ENCODE peak calls at places on chromosomes 12 and 14, in nine cellular contexts. One of them, this sample, is unnamed.

GRCh38 chr12:57435288-57435687 is 704 bp downstream of the INHBC start:
- DNase-seq in CD8-positive, alpha-beta T cell: no peak
- DNase-seq in left lung: no peak
- DNase-seq in astrocyte: no peak
- DNase-seq in A549: no peak
- DNase-seq in mammary epithelial cell: no peak
- DNase-seq in dorsolateral prefrontal cortex: no peak
- DNase-seq in right atrium auricular region: no peak
- DNase-seq in fibroblast of lung: no peak
- DNase-seq in this sample: no peak

GRCh38 chr14:61368061-61368710 is 46.8 kb downstream of the PRKCH start:
- DNase-seq in A549: no peak
- DNase-seq in mammary epithelial cell: no peak
- DNase-seq in left lung: no peak
- DNase-seq in CD8-positive, alpha-beta T cell: no peak
- DNase-seq in fibroblast of lung: no peak
- DNase-seq in right atrium auricular region: no peak
- DNase-seq in astrocyte: no peak
- DNase-seq in dorsolateral prefrontal cortex: no peak
- DNase-seq in this sample: no peak

GRCh38 chr14:54881761-54882401 is 20.7 kb downstream of the GCH1 start:
- DNase-seq in right atrium auricular region: no peak
- DNase-seq in A549: no peak
- DNase-seq in fibroblast of lung: peak; percentile 54
- DNase-seq in astrocyte: no peak
- DNase-seq in mammary epithelial cell: peak; percentile 34
- DNase-seq in left lung: no peak
- DNase-seq in CD8-positive, alpha-beta T cell: no peak
- DNase-seq in dorsolateral prefrontal cortex: no peak
- DNase-seq in this sample: no peak

GRCh38 chr14:103273145-103273846 is 60.7 kb upstream of the EIF5 start:
- DNase-seq in CD8-positive, alpha-beta T cell: no peak
- DNase-seq in A549: no peak
- DNase-seq in right atrium auricular region: no peak
- DNase-seq in astrocyte: no peak
- DNase-seq in fibroblast of lung: no peak
- DNase-seq in dorsolateral prefrontal cortex: no peak
- DNase-seq in left lung: no peak
- DNase-seq in mammary epithelial cell: no peak
- DNase-seq in this sample: no peak

GRCh38 chr14:56056031-56056430 is 62.2 kb upstream of the PELI2 start:
- DNase-seq in mammary epithelial cell: no peak
- DNase-seq in CD8-positive, alpha-beta T cell: no peak
- DNase-seq in A549: no peak
- DNase-seq in left lung: no peak
- DNase-seq in dorsolateral prefrontal cortex: no peak
- DNase-seq in astrocyte: no peak
- DNase-seq in fibroblast of lung: no peak
- DNase-seq in right atrium auricular region: no peak
- DNase-seq in this sample: no peak

GRCh38 chr12:56236985-56237384 is 7.1 kb downstream of the SLC39A5 start:
- DNase-seq in fibroblast of lung: no peak
- DNase-seq in left lung: no peak
- DNase-seq in A549: no peak
- DNase-seq in mammary epithelial cell: no peak
- DNase-seq in dorsolateral prefrontal cortex: no peak
- DNase-seq in CD8-positive, alpha-beta T cell: no peak
- DNase-seq in astrocyte: no peak
- DNase-seq in right atrium auricular region: no peak
- DNase-seq in this sample: no peak

GRCh38 chr12:12877789-12878455 is 13.4 kb upstream of the GPRC5A start:
- DNase-seq in fibroblast of lung: no peak
- DNase-seq in left lung: no peak
- DNase-seq in CD8-positive, alpha-beta T cell: no peak
- DNase-seq in mammary epithelial cell: no peak
- DNase-seq in dorsolateral prefrontal cortex: no peak
- DNase-seq in right atrium auricular region: no peak
- DNase-seq in astrocyte: no peak
- DNase-seq in A549: no peak
- DNase-seq in this sample: no peak

GRCh38 chr14:26589998-26590397 is 7.8 kb downstream of the NOVA1 start:
- DNase-seq in dorsolateral prefrontal cortex: no peak
- DNase-seq in fibroblast of lung: no peak
- DNase-seq in left lung: no peak
- DNase-seq in A549: no peak
- DNase-seq in astrocyte: no peak
- DNase-seq in mammary epithelial cell: no peak
- DNase-seq in CD8-positive, alpha-beta T cell: no peak
- DNase-seq in right atrium auricular region: no peak
- DNase-seq in this sample: no peak

GRCh38 chr12:26372856-26373255 is 177.5 kb downstream of the SSPN start:
- DNase-seq in mammary epithelial cell: no peak
- DNase-seq in CD8-positive, alpha-beta T cell: no peak
- DNase-seq in right atrium auricular region: no peak
- DNase-seq in A549: no peak
- DNase-seq in left lung: no peak
- DNase-seq in fibroblast of lung: no peak
- DNase-seq in astrocyte: no peak
- DNase-seq in dorsolateral prefrontal cortex: no peak
- DNase-seq in this sample: no peak

GRCh38 chr14:38404616-38405015 is 148.7 kb upstream of the CLEC14A start:
- DNase-seq in dorsolateral prefrontal cortex: no peak
- DNase-seq in mammary epithelial cell: no peak
- DNase-seq in A549: no peak
- DNase-seq in fibroblast of lung: peak; percentile 60
- DNase-seq in CD8-positive, alpha-beta T cell: no peak
- DNase-seq in right atrium auricular region: no peak
- DNase-seq in astrocyte: peak; percentile 56
- DNase-seq in left lung: no peak
- DNase-seq in this sample: no peak

GRCh38 chr12:31732926-31733548 is 4.2 kb upstream of the AMN1 start:
- DNase-seq in dorsolateral prefrontal cortex: no peak
- DNase-seq in right atrium auricular region: no peak
- DNase-seq in CD8-positive, alpha-beta T cell: no peak
- DNase-seq in left lung: no peak
- DNase-seq in astrocyte: peak; percentile 85
- DNase-seq in mammary epithelial cell: peak; percentile 99
- DNase-seq in A549: peak; percentile 96
- DNase-seq in fibroblast of lung: peak; percentile 65
- DNase-seq in this sample: peak; percentile 55

GRCh38 chr12:3148366-3149000 is 71.3 kb downstream of the TSPAN9 start:
- DNase-seq in left lung: no peak
- DNase-seq in A549: no peak
- DNase-seq in mammary epithelial cell: no peak
- DNase-seq in astrocyte: no peak
- DNase-seq in dorsolateral prefrontal cortex: no peak
- DNase-seq in right atrium auricular region: no peak
- DNase-seq in CD8-positive, alpha-beta T cell: no peak
- DNase-seq in fibroblast of lung: peak; percentile 40
- DNase-seq in this sample: no peak

GRCh38 chr12:90959538-90960139 is 4.7 kb upstream of the CCER1 start:
- DNase-seq in left lung: no peak
- DNase-seq in dorsolateral prefrontal cortex: peak; percentile 32
- DNase-seq in fibroblast of lung: peak; percentile 72
- DNase-seq in mammary epithelial cell: peak; percentile 20
- DNase-seq in right atrium auricular region: no peak
- DNase-seq in astrocyte: no peak
- DNase-seq in CD8-positive, alpha-beta T cell: no peak
- DNase-seq in A549: peak; percentile 65
- DNase-seq in this sample: no peak

GRCh38 chr14:59301354-59301753 is 112.9 kb downstream of the DAAM1 start:
- DNase-seq in A549: no peak
- DNase-seq in right atrium auricular region: no peak
- DNase-seq in CD8-positive, alpha-beta T cell: no peak
- DNase-seq in left lung: no peak
- DNase-seq in astrocyte: no peak
- DNase-seq in mammary epithelial cell: no peak
- DNase-seq in fibroblast of lung: no peak
- DNase-seq in dorsolateral prefrontal cortex: no peak
- DNase-seq in this sample: no peak

GRCh38 chr14:104976198-104977007 is 1.8 kb downstream of the AHNAK2 start:
- DNase-seq in mammary epithelial cell: peak; percentile 86
- DNase-seq in astrocyte: peak; percentile 25
- DNase-seq in right atrium auricular region: peak; percentile 86
- DNase-seq in fibroblast of lung: peak; percentile 79
- DNase-seq in left lung: peak; percentile 86
- DNase-seq in A549: peak; percentile 90
- DNase-seq in dorsolateral prefrontal cortex: peak; percentile 46
- DNase-seq in CD8-positive, alpha-beta T cell: peak; percentile 80
- DNase-seq in this sample: peak; percentile 77

GRCh38 chr12:115176741-115177400 is 492.9 kb upstream of the TBX3 start:
- DNase-seq in CD8-positive, alpha-beta T cell: no peak
- DNase-seq in fibroblast of lung: no peak
- DNase-seq in left lung: no peak
- DNase-seq in mammary epithelial cell: no peak
- DNase-seq in astrocyte: peak; percentile 41
- DNase-seq in dorsolateral prefrontal cortex: no peak
- DNase-seq in A549: no peak
- DNase-seq in right atrium auricular region: no peak
- DNase-seq in this sample: no peak

GRCh38 chr14:37901978-37902377 is 305.7 kb upstream of the SSTR1 start:
- DNase-seq in fibroblast of lung: peak; percentile 71
- DNase-seq in mammary epithelial cell: no peak
- DNase-seq in CD8-positive, alpha-beta T cell: no peak
- DNase-seq in A549: no peak
- DNase-seq in dorsolateral prefrontal cortex: no peak
- DNase-seq in left lung: no peak
- DNase-seq in right atrium auricular region: no peak
- DNase-seq in astrocyte: peak; percentile 2
- DNase-seq in this sample: no peak

DNA sequence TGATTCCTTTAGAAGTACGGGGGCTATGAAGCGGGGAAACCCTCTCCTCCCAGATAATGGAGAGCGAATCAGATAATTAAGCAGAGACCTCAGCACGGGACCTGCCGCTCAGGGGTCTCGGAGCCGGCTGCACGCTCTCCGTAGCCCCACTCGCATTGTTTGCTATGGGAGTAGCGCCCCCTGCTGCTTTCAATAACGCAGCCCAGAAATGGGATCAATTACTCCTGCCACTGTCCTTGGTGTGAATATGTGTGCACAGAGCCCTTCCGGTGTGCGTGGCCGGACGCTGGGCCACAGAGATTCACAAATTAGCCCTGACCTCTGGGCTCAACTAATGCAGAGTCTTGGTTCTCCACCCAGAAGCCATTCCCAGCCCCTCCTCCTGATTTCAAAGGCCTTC is 76.4 kb upstream of the TMEM132C start:
- DNase-seq in astrocyte: no peak
- DNase-seq in CD8-positive, alpha-beta T cell: no peak
- DNase-seq in A549: no peak
- DNase-seq in left lung: no peak
- DNase-seq in dorsolateral prefrontal cortex: peak; percentile 5
- DNase-seq in fibroblast of lung: no peak
- DNase-seq in right atrium auricular region: no peak
- DNase-seq in mammary epithelial cell: no peak
- DNase-seq in this sample: no peak
- TF ChIP-seq CTCF in astrocyte: peak; percentile 6
- TF ChIP-seq CTCF in CD8-positive, alpha-beta T cell: no peak
- TF ChIP-seq CTCF in A549: no peak
- TF ChIP-seq CTCF in left lung: no peak
- TF ChIP-seq CTCF in dorsolateral prefrontal cortex: peak; percentile 63
- TF ChIP-seq CTCF in fibroblast of lung: no peak
- TF ChIP-seq CTCF in right atrium auricular region: peak; percentile 52
- TF ChIP-seq CTCF in mammary epithelial cell: no peak
- TF ChIP-seq CTCF in this sample: peak; percentile 33

GRCh38 chr12:56683-57346 is 9.8 kb upstream of the IQSEC3 start:
- DNase-seq in mammary epithelial cell: peak; percentile 27
- DNase-seq in astrocyte: no peak
- DNase-seq in right atrium auricular region: no peak
- DNase-seq in A549: no peak
- DNase-seq in dorsolateral prefrontal cortex: no peak
- DNase-seq in CD8-positive, alpha-beta T cell: no peak
- DNase-seq in fibroblast of lung: no peak
- DNase-seq in left lung: no peak
- DNase-seq in this sample: no peak
- H3K27ac ChIP-seq in mammary epithelial cell: no peak overlapping the region
- H3K27ac ChIP-seq in astrocyte: no peak overlapping the region
- H3K27ac ChIP-seq in right atrium auricular region: no peak overlapping the region
- H3K27ac ChIP-seq in A549: no peak overlapping the region
- H3K27ac ChIP-seq in dorsolateral prefrontal cortex: no peak overlapping the region
- H3K27ac ChIP-seq in CD8-positive, alpha-beta T cell: no peak overlapping the region
- H3K27ac ChIP-seq in fibroblast of lung: no peak overlapping the region
- H3K27ac ChIP-seq in left lung: no peak overlapping the region
- H3K27ac ChIP-seq in this sample: no peak overlapping the region

DNA sequence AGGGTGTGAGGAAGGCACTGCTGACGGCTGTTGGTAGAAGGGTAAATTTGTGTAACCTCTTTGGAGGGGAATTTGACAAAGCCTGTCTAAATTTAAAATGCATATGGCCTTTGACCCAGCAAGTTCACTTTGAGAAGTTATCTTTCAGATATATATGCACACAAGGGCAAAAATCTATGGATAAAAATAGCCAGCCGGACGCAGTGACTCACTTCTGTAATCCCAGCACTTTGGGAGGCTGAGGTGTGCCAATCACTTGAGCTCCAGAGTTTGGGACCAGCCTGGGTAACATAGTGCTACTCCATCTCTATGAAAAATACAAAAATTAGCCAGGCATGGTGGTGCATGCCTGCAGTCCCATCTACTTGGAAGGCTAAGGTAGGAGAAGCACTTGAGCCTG is 13.4 kb downstream of the UBC start:
- DNase-seq in dorsolateral prefrontal cortex: no peak
- DNase-seq in astrocyte: no peak
- DNase-seq in fibroblast of lung: no peak
- DNase-seq in A549: no peak
- DNase-seq in right atrium auricular region: no peak
- DNase-seq in CD8-positive, alpha-beta T cell: no peak
- DNase-seq in mammary epithelial cell: no peak
- DNase-seq in left lung: no peak
- DNase-seq in this sample: no peak
- H3K4me3 ChIP-seq in dorsolateral prefrontal cortex: no peak overlapping the region
- H3K4me3 ChIP-seq in astrocyte: no peak overlapping the region
- H3K4me3 ChIP-seq in fibroblast of lung: no peak overlapping the region
- H3K4me3 ChIP-seq in A549: no peak overlapping the region
- H3K4me3 ChIP-seq in right atrium auricular region: no peak overlapping the region
- H3K4me3 ChIP-seq in CD8-positive, alpha-beta T cell: no peak overlapping the region
- H3K4me3 ChIP-seq in mammary epithelial cell: no peak overlapping the region
- H3K4me3 ChIP-seq in left lung: no peak overlapping the region
- H3K4me3 ChIP-seq in this sample: no peak overlapping the region

DNA sequence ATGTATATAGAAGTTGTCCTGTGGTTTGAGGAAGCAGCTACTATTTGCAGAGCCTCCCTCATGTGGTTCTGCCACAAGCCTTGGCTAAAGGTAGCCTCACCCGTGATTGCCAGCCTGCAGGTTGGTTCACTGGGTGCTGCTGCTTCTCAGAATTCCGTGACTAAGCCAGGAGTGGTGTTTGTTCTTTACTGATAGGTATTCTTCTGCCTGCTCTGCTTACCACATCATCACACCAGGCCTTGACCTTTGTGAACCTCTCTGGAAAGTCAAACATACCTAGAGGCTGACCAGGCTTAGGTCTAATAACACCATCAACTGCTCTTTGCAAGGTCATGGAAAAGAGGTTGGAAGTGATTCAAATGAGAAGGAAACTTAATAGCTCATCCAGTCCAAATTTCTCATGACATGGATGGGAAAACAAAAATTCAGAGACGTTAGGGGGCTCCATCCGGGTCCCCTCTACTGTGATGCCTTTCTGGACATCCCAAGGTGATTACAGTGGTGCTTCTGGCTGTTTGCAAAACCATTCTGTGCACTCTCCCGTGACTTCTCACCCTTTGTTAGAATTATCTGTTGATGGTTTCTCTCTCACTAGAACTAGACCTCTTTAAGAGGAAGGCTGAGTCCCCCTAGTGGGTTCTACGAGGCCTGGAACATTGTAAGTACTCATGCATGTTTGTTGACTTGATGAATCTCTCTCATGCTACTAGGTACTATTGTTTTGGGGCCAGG is 8.5 kb upstream of the SOCS2 start:
- DNase-seq in dorsolateral prefrontal cortex: no peak
- DNase-seq in A549: peak; percentile 89
- DNase-seq in left lung: peak; percentile 61
- DNase-seq in fibroblast of lung: peak; percentile 55
- DNase-seq in mammary epithelial cell: peak; percentile 71
- DNase-seq in astrocyte: peak; percentile 9
- DNase-seq in right atrium auricular region: no peak
- DNase-seq in CD8-positive, alpha-beta T cell: no peak
- DNase-seq in this sample: peak; percentile 45
- TF ChIP-seq CTCF in dorsolateral prefrontal cortex: no peak
- TF ChIP-seq CTCF in A549: peak; percentile 53
- TF ChIP-seq CTCF in left lung: no peak
- TF ChIP-seq CTCF in fibroblast of lung: peak; percentile 52
- TF ChIP-seq CTCF in mammary epithelial cell: no peak
- TF ChIP-seq CTCF in astrocyte: peak; percentile 26
- TF ChIP-seq CTCF in right atrium auricular region: peak; percentile 32
- TF ChIP-seq CTCF in CD8-positive, alpha-beta T cell: no peak
- TF ChIP-seq CTCF in this sample: no peak